ENCODE peak calls at places on chromosomes 16 and 17, in nine cellular contexts. One of them, this sample, is unnamed.

GRCh38 chr17:68782829-68783228 is 172.4 kb downstream of the ABCA8 start:
- DNase-seq in lower leg skin: peak; percentile 86
- DNase-seq in astrocyte of the cerebellum: no peak
- DNase-seq in T-helper 1 cell: no peak
- DNase-seq in AML-193: no peak
- DNase-seq in ovary: no peak
- DNase-seq in posterior cingulate gyrus: no peak
- DNase-seq in pancreas: no peak
- DNase-seq in Kasumi-1: no peak
- DNase-seq in this sample: no peak

GRCh38 chr16:526181-527014 is 1.1 kb upstream of the CAPN15 start:
- DNase-seq in lower leg skin: no peak
- DNase-seq in astrocyte of the cerebellum: peak; percentile 12
- DNase-seq in T-helper 1 cell: peak; percentile 2
- DNase-seq in AML-193: peak; percentile 24
- DNase-seq in ovary: peak; percentile 73
- DNase-seq in posterior cingulate gyrus: no peak
- DNase-seq in pancreas: no peak
- DNase-seq in Kasumi-1: no peak
- DNase-seq in this sample: no peak

GRCh38 chr16:84272740-84273320 is 21.8 kb upstream of the WFDC1 start:
- DNase-seq in lower leg skin: no peak
- DNase-seq in astrocyte of the cerebellum: no peak
- DNase-seq in T-helper 1 cell: no peak
- DNase-seq in AML-193: no peak
- DNase-seq in ovary: no peak
- DNase-seq in posterior cingulate gyrus: no peak
- DNase-seq in pancreas: no peak
- DNase-seq in Kasumi-1: no peak
- DNase-seq in this sample: no peak

GRCh38 chr16:4172070-4172469 is 55.8 kb upstream of the ADCY9 start:
- DNase-seq in lower leg skin: no peak
- DNase-seq in astrocyte of the cerebellum: no peak
- DNase-seq in T-helper 1 cell: no peak
- DNase-seq in AML-193: no peak
- DNase-seq in ovary: no peak
- DNase-seq in posterior cingulate gyrus: no peak
- DNase-seq in pancreas: no peak
- DNase-seq in Kasumi-1: no peak
- DNase-seq in this sample: no peak

GRCh38 chr16:22217890-22218730 is 12.0 kb downstream of the EEF2K start:
- DNase-seq in lower leg skin: no peak
- DNase-seq in astrocyte of the cerebellum: no peak
- DNase-seq in T-helper 1 cell: no peak
- DNase-seq in AML-193: no peak
- DNase-seq in ovary: no peak
- DNase-seq in posterior cingulate gyrus: no peak
- DNase-seq in pancreas: no peak
- DNase-seq in Kasumi-1: no peak
- DNase-seq in this sample: no peak

GRCh38 chr16:85627102-85627834 is 14.1 kb downstream of the GSE1 start:
- DNase-seq in lower leg skin: no peak
- DNase-seq in astrocyte of the cerebellum: no peak
- DNase-seq in T-helper 1 cell: no peak
- DNase-seq in AML-193: no peak
- DNase-seq in ovary: no peak
- DNase-seq in posterior cingulate gyrus: no peak
- DNase-seq in pancreas: no peak
- DNase-seq in Kasumi-1: no peak
- DNase-seq in this sample: no peak

GRCh38 chr17:19958023-19958422 is 19.6 kb downstream of the AKAP10 start:
- DNase-seq in lower leg skin: no peak
- DNase-seq in astrocyte of the cerebellum: peak; percentile 88
- DNase-seq in T-helper 1 cell: no peak
- DNase-seq in AML-193: no peak
- DNase-seq in ovary: no peak
- DNase-seq in posterior cingulate gyrus: no peak
- DNase-seq in pancreas: no peak
- DNase-seq in Kasumi-1: no peak
- DNase-seq in this sample: no peak

GRCh38 chr17:46266656-46267544 is 28.0 kb upstream of the LRRC37A start:
- DNase-seq in lower leg skin: peak; percentile 96
- DNase-seq in astrocyte of the cerebellum: no peak
- DNase-seq in T-helper 1 cell: peak; percentile 79
- DNase-seq in AML-193: peak; percentile 88
- DNase-seq in ovary: peak; percentile 83
- DNase-seq in posterior cingulate gyrus: peak; percentile 97
- DNase-seq in pancreas: peak; percentile 94
- DNase-seq in Kasumi-1: peak; percentile 76
- DNase-seq in this sample: peak; percentile 84

GRCh38 chr16:19095699-19096098 is 18.1 kb upstream of the ITPRIPL2 start:
- DNase-seq in lower leg skin: no peak
- DNase-seq in astrocyte of the cerebellum: no peak
- DNase-seq in T-helper 1 cell: no peak
- DNase-seq in AML-193: no peak
- DNase-seq in ovary: no peak
- DNase-seq in posterior cingulate gyrus: no peak
- DNase-seq in pancreas: no peak
- DNase-seq in Kasumi-1: no peak
- DNase-seq in this sample: no peak

GRCh38 chr17:79036609-79037008 is 12.6 kb downstream of the C1QTNF1 start:
- DNase-seq in lower leg skin: peak; percentile 79
- DNase-seq in astrocyte of the cerebellum: no peak
- DNase-seq in T-helper 1 cell: no peak
- DNase-seq in AML-193: peak; percentile 41
- DNase-seq in ovary: no peak
- DNase-seq in posterior cingulate gyrus: no peak
- DNase-seq in pancreas: no peak
- DNase-seq in Kasumi-1: no peak
- DNase-seq in this sample: no peak

GRCh38 chr17:21247859-21248258 is 5.4 kb downstream of the NATD1 start:
- DNase-seq in lower leg skin: no peak
- DNase-seq in astrocyte of the cerebellum: no peak
- DNase-seq in T-helper 1 cell: no peak
- DNase-seq in AML-193: no peak
- DNase-seq in ovary: no peak
- DNase-seq in posterior cingulate gyrus: peak; percentile 74
- DNase-seq in pancreas: no peak
- DNase-seq in Kasumi-1: no peak
- DNase-seq in this sample: no peak

GRCh38 chr17:65855245-65855644 is 293.8 kb upstream of the AXIN2 start:
- DNase-seq in lower leg skin: no peak
- DNase-seq in astrocyte of the cerebellum: no peak
- DNase-seq in T-helper 1 cell: no peak
- DNase-seq in AML-193: no peak
- DNase-seq in ovary: no peak
- DNase-seq in posterior cingulate gyrus: no peak
- DNase-seq in pancreas: no peak
- DNase-seq in Kasumi-1: no peak
- DNase-seq in this sample: no peak

GRCh38 chr17:44547625-44548297 is 9.5 kb upstream of the FZD2 start:
- DNase-seq in lower leg skin: no peak
- DNase-seq in astrocyte of the cerebellum: no peak
- DNase-seq in T-helper 1 cell: no peak
- DNase-seq in AML-193: no peak
- DNase-seq in ovary: no peak
- DNase-seq in posterior cingulate gyrus: no peak
- DNase-seq in pancreas: no peak
- DNase-seq in Kasumi-1: peak; percentile 38
- DNase-seq in this sample: no peak

GRCh38 chr17:66535611-66536010 is 233.2 kb downstream of the PRKCA start:
- DNase-seq in lower leg skin: no peak
- DNase-seq in astrocyte of the cerebellum: no peak
- DNase-seq in T-helper 1 cell: no peak
- DNase-seq in AML-193: no peak
- DNase-seq in ovary: no peak
- DNase-seq in posterior cingulate gyrus: no peak
- DNase-seq in pancreas: no peak
- DNase-seq in Kasumi-1: no peak
- DNase-seq in this sample: no peak